ENCODE peak calls at places on chromosomes 2 and 18, in six cellular contexts. A is PC-3, G is NCI-H1694, B is left cardiac atrium, V is HTR-8/SVneo, M is sigmoid colon. X is an unnamed sample.

GRCh38 chr2:48129256-48129950 is 223.1 kb upstream of the FBXO11 start:
- DNase-seq in B (no peak), G (no peak), A (peak), V (no peak), M (no peak), X (peak)

GRCh38 chr2:239017491-239018098 is 169.7 kb downstream of the TWIST2 start:
- DNase-seq in V (no peak), G (no peak), M (no peak), A (no peak), B (no peak), X (no peak)

GRCh38 chr2:240300840-240301239 is 134.6 kb upstream of the GPC1 start:
- DNase-seq in A (no peak), M (no peak), V (no peak), B (no peak), G (no peak), X (no peak)

GRCh38 chr2:39188958-39189499 is 54.7 kb downstream of the CDKL4 start:
- DNase-seq in A (no peak), B (no peak), M (no peak), V (no peak), G (no peak), X (no peak)

GRCh38 chr2:97936199-97936598 is 59.5 kb downstream of the TMEM131 start:
- DNase-seq in V (no peak), M (no peak), B (no peak), A (peak), G (no peak), X (no peak)

GRCh38 chr2:27723372-27724144 is 48.0 kb upstream of the MRPL33 start:
- DNase-seq in M (peak), V (peak), B (peak), A (peak), G (no peak), X (peak)

GRCh38 chr2:196453613-196454047 is 185.9 kb upstream of the CCDC150 start:
- DNase-seq in B (no peak), G (no peak), V (peak), A (peak), M (no peak), X (peak)

GRCh38 chr2:200194746-200195145 is 111.7 kb upstream of the SPATS2L start:
- DNase-seq in G (no peak), B (no peak), A (no peak), V (no peak), M (no peak), X (no peak)

GRCh38 chr2:21676676-21677075 is 552.9 kb downstream of the TDRD15 start:
- DNase-seq in B (no peak), V (no peak), A (peak), M (no peak), G (no peak), X (no peak)

GRCh38 chr18:3504637-3505036 is 54.7 kb downstream of the TGIF1 start:
- DNase-seq in A (no peak), M (no peak), B (no peak), V (no peak), G (no peak), X (no peak)

GRCh38 chr2:26464390-26465265 is 13.3 kb downstream of the OTOF start:
- DNase-seq in G (no peak), B (no peak), A (no peak), M (peak), V (no peak), X (no peak)

GRCh38 chr18:48790869-48791635 is 159.7 kb downstream of the SMAD7 start:
- DNase-seq in A (no peak), B (peak), V (no peak), G (no peak), M (peak), X (no peak)

GRCh38 chr2:184031402-184032147 is 566.8 kb upstream of the ZNF804A start:
- DNase-seq in V (no peak), M (no peak), A (peak), G (no peak), B (no peak), X (no peak)

GRCh38 chr2:204892506-204893255 is 347.4 kb downstream of the PARD3B start:
- DNase-seq in V (no peak), M (no peak), B (no peak), G (no peak), A (peak), X (peak)

GRCh38 chr2:216572582-216573578 is 60.3 kb upstream of the IGFBP2 start:
- DNase-seq in B (peak), V (no peak), M (peak), A (no peak), G (no peak), X (peak)